ENCODE peak calls at places on chromosomes 16 and 17, in seven cellular contexts. One of them, this sample, is unnamed.

GRCh38 chr16:20410153-20410723 is 904 bp downstream of the ACSM5 start:
- DNase-seq in H1: no peak
- DNase-seq in K562: no peak
- DNase-seq in GM12878: no peak
- DNase-seq in HepG2: no peak
- DNase-seq in endothelial cell of umbilical vein: no peak
- DNase-seq in GM23338: no peak
- DNase-seq in this sample: no peak

GRCh38 chr17:57085448-57086068 is 512 bp downstream of the AKAP1 start:
- DNase-seq in H1: peak
- DNase-seq in GM23338: peak
- DNase-seq in GM12878: no peak
- DNase-seq in HepG2: peak
- DNase-seq in K562: peak
- DNase-seq in endothelial cell of umbilical vein: peak
- DNase-seq in this sample: no peak

GRCh38 chr17:40554646-40555295 is 10.5 kb downstream of the CCR7 start:
- DNase-seq in HepG2: no peak
- DNase-seq in GM12878: no peak
- DNase-seq in GM23338: no peak
- DNase-seq in K562: peak
- DNase-seq in H1: no peak
- DNase-seq in endothelial cell of umbilical vein: no peak
- DNase-seq in this sample: no peak

GRCh38 chr16:87543436-87544191 is 50.8 kb upstream of the ZCCHC14 start:
- DNase-seq in K562: no peak
- DNase-seq in endothelial cell of umbilical vein: no peak
- DNase-seq in H1: no peak
- DNase-seq in GM12878: no peak
- DNase-seq in GM23338: no peak
- DNase-seq in HepG2: no peak
- DNase-seq in this sample: no peak

GRCh38 chr16:57639172-57639571 is 10.7 kb downstream of the ADGRG1 start:
- DNase-seq in HepG2: no peak
- DNase-seq in endothelial cell of umbilical vein: no peak
- DNase-seq in K562: peak
- DNase-seq in GM23338: peak
- DNase-seq in H1: peak
- DNase-seq in GM12878: no peak
- DNase-seq in this sample: no peak

GRCh38 chr16:75175074-75175473 is 26.8 kb downstream of the ZFP1 start:
- DNase-seq in K562: no peak
- DNase-seq in GM23338: no peak
- DNase-seq in endothelial cell of umbilical vein: no peak
- DNase-seq in HepG2: no peak
- DNase-seq in GM12878: no peak
- DNase-seq in H1: no peak
- DNase-seq in this sample: no peak

GRCh38 chr16:48156790-48157209 is 1.0 kb upstream of the ABCC12 start:
- DNase-seq in K562: peak
- DNase-seq in GM12878: no peak
- DNase-seq in endothelial cell of umbilical vein: peak
- DNase-seq in H1: peak
- DNase-seq in GM23338: peak
- DNase-seq in HepG2: peak
- DNase-seq in this sample: peak

GRCh38 chr17:27239046-27239445 is 54.9 kb upstream of the WSB1 start:
- DNase-seq in GM23338: no peak
- DNase-seq in H1: no peak
- DNase-seq in K562: no peak
- DNase-seq in endothelial cell of umbilical vein: no peak
- DNase-seq in HepG2: no peak
- DNase-seq in GM12878: peak
- DNase-seq in this sample: no peak

GRCh38 chr17:20995164-20995872 is 47.5 kb downstream of the USP22 start:
- DNase-seq in endothelial cell of umbilical vein: no peak
- DNase-seq in GM23338: no peak
- DNase-seq in H1: no peak
- DNase-seq in HepG2: no peak
- DNase-seq in K562: no peak
- DNase-seq in GM12878: no peak
- DNase-seq in this sample: no peak

GRCh38 chr16:66640724-66641314 is 36.3 kb downstream of the CMTM3 start:
- DNase-seq in GM12878: no peak
- DNase-seq in GM23338: no peak
- DNase-seq in K562: no peak
- DNase-seq in HepG2: peak
- DNase-seq in endothelial cell of umbilical vein: no peak
- DNase-seq in H1: no peak
- DNase-seq in this sample: no peak

GRCh38 chr16:56632160-56632847 is at the start of gene MT1M:
- DNase-seq in endothelial cell of umbilical vein: no peak
- DNase-seq in K562: no peak
- DNase-seq in HepG2: no peak
- DNase-seq in GM23338: peak
- DNase-seq in GM12878: no peak
- DNase-seq in H1: peak
- DNase-seq in this sample: no peak

GRCh38 chr16:85608515-85608885 is 4.6 kb upstream of the GSE1 start:
- DNase-seq in HepG2: no peak
- DNase-seq in GM23338: no peak
- DNase-seq in endothelial cell of umbilical vein: no peak
- DNase-seq in H1: no peak
- DNase-seq in K562: no peak
- DNase-seq in GM12878: no peak
- DNase-seq in this sample: no peak

GRCh38 chr16:59601452-59601851 is 867.3 kb upstream of the GOT2 start:
- DNase-seq in endothelial cell of umbilical vein: no peak
- DNase-seq in H1: no peak
- DNase-seq in HepG2: no peak
- DNase-seq in GM23338: no peak
- DNase-seq in GM12878: no peak
- DNase-seq in K562: no peak
- DNase-seq in this sample: no peak

GRCh38 chr16:84892097-84892496 is 72.3 kb downstream of the CRISPLD2 start:
- DNase-seq in H1: no peak
- DNase-seq in K562: no peak
- DNase-seq in GM12878: no peak
- DNase-seq in HepG2: no peak
- DNase-seq in GM23338: no peak
- DNase-seq in endothelial cell of umbilical vein: no peak
- DNase-seq in this sample: no peak

GRCh38 chr17:64679710-64680216 is 17.7 kb upstream of the SMURF2 start:
- DNase-seq in endothelial cell of umbilical vein: peak
- DNase-seq in GM12878: no peak
- DNase-seq in GM23338: no peak
- DNase-seq in K562: no peak
- DNase-seq in HepG2: peak
- DNase-seq in H1: no peak
- DNase-seq in this sample: no peak

GRCh38 chr16:27852116-27852515 is 211.4 kb downstream of the GSG1L start:
- DNase-seq in K562: no peak
- DNase-seq in HepG2: no peak
- DNase-seq in endothelial cell of umbilical vein: no peak
- DNase-seq in GM12878: no peak
- DNase-seq in H1: no peak
- DNase-seq in GM23338: no peak
- DNase-seq in this sample: no peak

GRCh38 chr16:27853101-27853500 is 210.4 kb downstream of the GSG1L start:
- DNase-seq in GM12878: no peak
- DNase-seq in GM23338: no peak
- DNase-seq in H1: no peak
- DNase-seq in endothelial cell of umbilical vein: no peak
- DNase-seq in K562: no peak
- DNase-seq in HepG2: no peak
- DNase-seq in this sample: no peak

GRCh38 chr16:27852681-27853080 is 210.8 kb downstream of the GSG1L start:
- DNase-seq in K562: no peak
- DNase-seq in GM23338: no peak
- DNase-seq in endothelial cell of umbilical vein: no peak
- DNase-seq in GM12878: no peak
- DNase-seq in H1: no peak
- DNase-seq in HepG2: no peak
- DNase-seq in this sample: no peak

GRCh38 chr16:27851586-27851985 is 211.9 kb downstream of the GSG1L start:
- DNase-seq in GM12878: no peak
- DNase-seq in GM23338: no peak
- DNase-seq in H1: no peak
- DNase-seq in HepG2: no peak
- DNase-seq in K562: no peak
- DNase-seq in endothelial cell of umbilical vein: no peak
- DNase-seq in this sample: no peak

GRCh38 chr16:27853651-27854050 is 209.9 kb downstream of the GSG1L start:
- DNase-seq in endothelial cell of umbilical vein: no peak
- DNase-seq in GM12878: no peak
- DNase-seq in K562: no peak
- DNase-seq in H1: no peak
- DNase-seq in HepG2: no peak
- DNase-seq in GM23338: no peak
- DNase-seq in this sample: no peak
- TF ChIP-seq EZH2 in endothelial cell of umbilical vein: no peak
- TF ChIP-seq EZH2 in GM12878: no peak
- TF ChIP-seq EZH2 in K562: no peak
- TF ChIP-seq EZH2 in H1: no peak
- TF ChIP-seq EZH2 in HepG2: no peak
- TF ChIP-seq EZH2 in GM23338: no peak
- TF ChIP-seq EZH2 in this sample: no peak

DNA sequence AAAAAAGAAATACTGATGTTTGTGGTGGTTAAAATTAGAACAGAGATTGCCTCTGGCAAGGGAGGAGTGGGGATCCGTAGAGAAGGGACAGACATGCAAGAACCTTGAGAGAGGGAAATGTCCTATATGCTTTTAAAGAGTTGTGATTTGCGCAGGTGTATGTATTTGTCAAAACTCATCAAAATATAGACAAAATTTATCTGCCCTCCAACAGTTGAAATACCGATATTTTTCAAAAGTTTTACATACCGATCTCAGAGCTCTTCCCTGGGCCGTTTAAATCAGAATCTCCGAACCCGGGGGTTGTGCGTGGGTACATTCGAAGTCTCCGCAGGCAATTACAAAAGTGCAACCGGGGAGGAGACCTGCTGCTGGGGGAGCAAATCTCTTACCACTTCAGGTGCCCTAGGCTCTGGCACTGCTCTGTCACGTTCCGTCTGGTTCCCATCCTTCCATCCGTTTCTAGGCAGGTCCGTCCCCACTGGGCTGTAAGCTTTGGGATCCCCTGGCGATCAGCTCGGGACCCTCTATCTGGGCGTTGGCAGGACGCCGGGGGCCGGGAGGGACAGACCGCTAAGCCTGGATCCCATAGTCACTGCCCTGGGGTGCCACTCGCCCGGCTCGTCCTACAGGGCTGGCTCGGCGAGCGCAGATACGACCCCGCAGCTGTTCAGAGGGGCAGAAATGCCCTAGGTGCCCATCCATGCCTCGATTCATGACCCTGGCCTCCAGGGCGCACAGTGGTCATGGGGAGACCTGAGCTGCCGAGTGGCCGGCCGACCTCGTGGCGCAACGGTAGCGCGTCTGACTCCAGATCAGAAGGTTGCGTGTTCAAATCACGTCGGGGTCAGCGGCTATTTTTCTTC is 4.2 kb downstream of the BORCS6 start:
- DNase-seq in HepG2: peak
- DNase-seq in GM12878: no peak
- DNase-seq in K562: peak
- DNase-seq in endothelial cell of umbilical vein: peak
- DNase-seq in H1: peak
- DNase-seq in GM23338: peak
- DNase-seq in this sample: no peak
- TF ChIP-seq POLR2AphosphoS5 in HepG2: no peak
- TF ChIP-seq POLR2AphosphoS5 in GM12878: peak
- TF ChIP-seq POLR2AphosphoS5 in K562: no peak
- TF ChIP-seq POLR2AphosphoS5 in endothelial cell of umbilical vein: no peak
- TF ChIP-seq POLR2AphosphoS5 in H1: no peak
- TF ChIP-seq POLR2AphosphoS5 in GM23338: no peak
- TF ChIP-seq POLR2AphosphoS5 in this sample: no peak

GRCh38 chr17:76078859-76079576 is at the start of gene ZACN:
- DNase-seq in HepG2: no peak
- DNase-seq in H1: no peak
- DNase-seq in endothelial cell of umbilical vein: no peak
- DNase-seq in K562: no peak
- DNase-seq in GM23338: no peak
- DNase-seq in GM12878: no peak
- DNase-seq in this sample: no peak

GRCh38 chr17:76080934-76081287 is 1.9 kb downstream of the ZACN start:
- DNase-seq in H1: no peak
- DNase-seq in HepG2: no peak
- DNase-seq in GM12878: no peak
- DNase-seq in GM23338: no peak
- DNase-seq in endothelial cell of umbilical vein: no peak
- DNase-seq in K562: no peak
- DNase-seq in this sample: no peak

GRCh38 chr17:76081295-76082210 is 2.6 kb downstream of the ZACN start:
- DNase-seq in GM12878: no peak
- DNase-seq in endothelial cell of umbilical vein: no peak
- DNase-seq in H1: peak
- DNase-seq in K562: no peak
- DNase-seq in GM23338: peak
- DNase-seq in HepG2: no peak
- DNase-seq in this sample: no peak

GRCh38 chr17:76080207-76080933 is 1.4 kb downstream of the ZACN start:
- DNase-seq in GM12878: no peak
- DNase-seq in GM23338: peak
- DNase-seq in endothelial cell of umbilical vein: no peak
- DNase-seq in H1: peak
- DNase-seq in K562: peak
- DNase-seq in HepG2: no peak
- DNase-seq in this sample: no peak

DNA sequence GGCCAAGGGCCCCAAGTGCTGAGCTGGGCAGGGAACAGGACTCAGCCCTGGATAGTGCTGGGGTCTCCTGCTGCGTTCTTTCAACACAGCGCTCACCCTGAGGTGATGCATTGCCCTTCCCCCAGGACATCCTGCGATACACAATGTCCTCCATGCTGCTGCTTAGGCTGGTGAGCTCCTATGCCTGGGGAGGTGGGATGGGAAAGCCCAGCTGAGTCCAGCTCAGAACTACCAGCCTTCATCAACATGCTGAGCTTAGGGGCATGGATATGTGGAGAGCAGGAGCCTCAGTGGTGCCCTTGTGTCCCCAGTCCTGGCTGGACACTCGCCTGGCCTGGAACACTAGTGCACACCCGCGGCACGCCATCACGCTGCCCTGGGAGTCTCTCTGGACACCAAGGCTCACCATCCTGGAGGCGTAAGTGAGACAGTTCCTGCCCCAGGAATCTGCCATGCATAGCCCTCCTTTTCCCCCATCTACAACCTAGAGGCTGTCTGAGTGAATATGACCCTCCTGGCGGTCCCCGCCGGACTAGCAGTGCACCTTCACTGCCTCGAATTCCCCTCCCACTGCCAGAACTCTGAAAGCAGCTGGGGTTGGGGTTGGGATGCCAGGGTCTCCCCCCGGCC is 710 bp downstream of the ZACN start:
- DNase-seq in GM12878: no peak
- DNase-seq in endothelial cell of umbilical vein: no peak
- DNase-seq in K562: peak
- DNase-seq in GM23338: peak
- DNase-seq in HepG2: no peak
- DNase-seq in H1: no peak
- DNase-seq in this sample: no peak
- TF ChIP-seq EZH2 in GM12878: no peak
- TF ChIP-seq EZH2 in endothelial cell of umbilical vein: peak
- TF ChIP-seq EZH2 in K562: no peak
- TF ChIP-seq EZH2 in GM23338: no peak
- TF ChIP-seq EZH2 in HepG2: no peak
- TF ChIP-seq EZH2 in H1: peak
- TF ChIP-seq EZH2 in this sample: no peak

GRCh38 chr17:81020767-81021497 is 14.0 kb upstream of the BAIAP2 start:
- DNase-seq in H1: no peak
- DNase-seq in K562: peak
- DNase-seq in GM23338: no peak
- DNase-seq in GM12878: no peak
- DNase-seq in HepG2: no peak
- DNase-seq in endothelial cell of umbilical vein: no peak
- DNase-seq in this sample: no peak
- TF ChIP-seq POLR2AphosphoS5 in H1: no peak
- TF ChIP-seq POLR2AphosphoS5 in K562: no peak
- TF ChIP-seq POLR2AphosphoS5 in GM23338: no peak
- TF ChIP-seq POLR2AphosphoS5 in GM12878: no peak
- TF ChIP-seq POLR2AphosphoS5 in HepG2: no peak
- TF ChIP-seq POLR2AphosphoS5 in endothelial cell of umbilical vein: no peak
- TF ChIP-seq POLR2AphosphoS5 in this sample: no peak